ENCODE peak calls at places on chromosomes 7 and 10, in nine cellular contexts. Q is IMR-90, K is pancreas, F is mammary epithelial cell, C is fibroblast of lung, W is choroid plexus epithelial cell, T is cardiac fibroblast, P is heart left ventricle, Y is adrenal gland. X is an unnamed sample.
A peak's percentile ranks its signal among the peaks of the same experiment; 100 is the strongest.

GRCh38 chr7:100827330-100828226 is at the start of gene EPHB4:
- DNase-seq in Q (peak; percentile 86), K (peak; percentile 88), F (peak; percentile 79), C (peak; percentile 88), W (peak; percentile 71), T (peak; percentile 85), P (peak; percentile 85), Y (peak; percentile 91), X (peak; percentile 56)

GRCh38 chr10:104089621-104090020 is 3.9 kb upstream of the COL17A1 start:
- DNase-seq in Q (no peak), K (no peak), F (peak; percentile 60), C (peak; percentile 13), W (no peak), T (peak; percentile 17), P (no peak), Y (no peak), X (no peak)

GRCh38 chr7:106982415-106982814 is 62.1 kb upstream of the PRKAR2B start:
- DNase-seq in Q (peak; percentile 7), K (no peak), F (no peak), C (peak; percentile 57), W (no peak), T (no peak), P (no peak), Y (no peak), X (no peak)

GRCh38 chr7:114141415-114141814 is 222.6 kb upstream of the PPP1R3A start:
- DNase-seq in Q (no peak), K (no peak), F (no peak), C (peak; percentile 2), W (no peak), T (no peak), P (no peak), Y (no peak), X (peak; percentile 1)

GRCh38 chr7:27048438-27048837 is 47.4 kb downstream of the HOXA1 start:
- DNase-seq in Q (no peak), K (no peak), F (no peak), C (no peak), W (no peak), T (no peak), P (no peak), Y (no peak), X (no peak)

GRCh38 chr7:100588438-100588837 is 2.3 kb downstream of the FBXO24 start:
- DNase-seq in Q (peak; percentile 20), K (no peak), F (no peak), C (no peak), W (no peak), T (peak; percentile 42), P (no peak), Y (no peak), X (no peak)

GRCh38 chr7:144738708-144739314 is 97.0 kb downstream of the TPK1 start:
- DNase-seq in Q (no peak), K (no peak), F (peak; percentile 9), C (peak; percentile 15), W (peak; percentile 65), T (peak; percentile 60), P (no peak), Y (no peak), X (no peak)

GRCh38 chr10:121418126-121418777 is 180.0 kb downstream of the FGFR2 start:
- DNase-seq in Q (no peak), K (no peak), F (peak; percentile 80), C (peak; percentile 48), W (peak; percentile 2), T (peak; percentile 3), P (no peak), Y (no peak), X (no peak)

GRCh38 chr10:63711866-63712716 is 190.9 kb downstream of the REEP3 start:
- DNase-seq in Q (peak; percentile 97), K (peak; percentile 98), F (peak; percentile 98), C (peak; percentile 96), W (peak; percentile 89), T (peak; percentile 98), P (peak; percentile 98), Y (peak; percentile 89), X (peak; percentile 96)

GRCh38 chr10:20004087-20004523 is 187.9 kb downstream of the PLXDC2 start:
- DNase-seq in Q (peak; percentile 45), K (peak; percentile 43), F (peak; percentile 43), C (peak; percentile 74), W (peak; percentile 81), T (peak; percentile 67), P (peak; percentile 67), Y (peak; percentile 57), X (no peak)

GRCh38 chr10:61763778-61764177 is 101.0 kb downstream of the CABCOCO1 start:
- DNase-seq in Q (no peak), K (no peak), F (no peak), C (no peak), W (no peak), T (no peak), P (no peak), Y (no peak), X (no peak)

GRCh38 chr7:44964384-44964830 is 14.4 kb downstream of the MYO1G start:
- DNase-seq in Q (peak; percentile 28), K (no peak), F (no peak), C (no peak), W (peak; percentile 40), T (peak; percentile 27), P (no peak), Y (no peak), X (no peak)
- TF ChIP-seq CTCF in Q (peak; percentile 34), K (no peak), F (peak; percentile 29), C (peak; percentile 24), W (peak; percentile 67), T (peak; percentile 46), P (no peak), Y (no peak), X (peak; percentile 58)

GRCh38 chr10:34540492-34540891 is 274.6 kb downstream of the PARD3 start:
- DNase-seq in Q (no peak), K (no peak), F (no peak), C (no peak), W (no peak), T (no peak), P (no peak), Y (no peak), X (no peak)

GRCh38 chr10:34535872-34536271 is 279.2 kb downstream of the PARD3 start:
- DNase-seq in Q (no peak), K (no peak), F (no peak), C (no peak), W (no peak), T (no peak), P (no peak), Y (no peak), X (no peak)

GRCh38 chr10:34538291-34538829 is 276.7 kb downstream of the PARD3 start:
- DNase-seq in Q (no peak), K (no peak), F (peak; percentile 12), C (peak; percentile 27), W (peak; percentile 44), T (peak; percentile 54), P (no peak), Y (no peak), X (no peak)

GRCh38 chr10:34539533-34540315 is 275.4 kb downstream of the PARD3 start:
- DNase-seq in Q (no peak), K (no peak), F (no peak), C (no peak), W (peak; percentile 77), T (peak; percentile 65), P (no peak), Y (peak; percentile 38), X (no peak)

GRCh38 chr10:34537629-34538231 is 277.4 kb downstream of the PARD3 start:
- DNase-seq in Q (no peak), K (no peak), F (no peak), C (no peak), W (no peak), T (no peak), P (no peak), Y (no peak), X (no peak)
- H3K4me3 ChIP-seq in Q (no peak overlapping the region), K (no peak overlapping the region), F (no peak overlapping the region), C (no peak overlapping the region), W (no peak overlapping the region), T (no peak overlapping the region), P (peak overlapping the region; percentile 51), Y (no peak overlapping the region), X (no peak overlapping the region)

DNA sequence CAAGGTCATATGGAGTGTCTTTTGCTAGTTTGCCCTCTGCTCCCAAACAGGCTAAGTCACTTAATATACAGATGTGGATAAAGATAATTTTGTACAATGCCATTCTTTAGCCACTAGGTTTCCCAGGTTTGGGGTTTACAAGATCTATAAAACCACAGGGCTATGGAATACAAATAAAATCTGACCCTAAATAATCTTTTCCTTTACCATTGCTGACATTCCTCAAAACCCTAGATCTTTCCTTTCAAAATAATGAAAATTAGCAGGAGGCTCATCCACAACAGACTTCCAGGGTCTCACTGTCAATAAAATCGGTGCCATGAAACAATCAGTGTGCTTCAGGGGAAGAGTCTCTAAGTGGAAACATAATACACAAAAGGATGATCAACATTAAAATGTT is 148.4 kb downstream of the CPEB3 start:
- DNase-seq in Q (no peak), K (no peak), F (no peak), C (no peak), W (no peak), T (no peak), P (no peak), Y (no peak), X (no peak)
- TF ChIP-seq CTCF in Q (no peak), K (no peak), F (peak; percentile 3), C (no peak), W (no peak), T (peak; percentile 6), P (no peak), Y (no peak), X (no peak)

GRCh38 chr7:128737441-128737840 is 1.7 kb upstream of the CALU start:
- DNase-seq in Q (no peak), K (no peak), F (no peak), C (no peak), W (no peak), T (no peak), P (no peak), Y (no peak), X (no peak)

GRCh38 chr7:128735433-128735832 is 3.7 kb upstream of the CALU start:
- DNase-seq in Q (no peak), K (no peak), F (no peak), C (no peak), W (no peak), T (no peak), P (no peak), Y (no peak), X (no peak)

GRCh38 chr7:128732521-128733277 is 6.5 kb upstream of the CALU start:
- DNase-seq in Q (no peak), K (no peak), F (no peak), C (no peak), W (no peak), T (no peak), P (no peak), Y (no peak), X (no peak)

GRCh38 chr7:128733278-128733645 is 5.9 kb upstream of the CALU start:
- DNase-seq in Q (no peak), K (no peak), F (no peak), C (no peak), W (no peak), T (no peak), P (no peak), Y (no peak), X (no peak)

DNA sequence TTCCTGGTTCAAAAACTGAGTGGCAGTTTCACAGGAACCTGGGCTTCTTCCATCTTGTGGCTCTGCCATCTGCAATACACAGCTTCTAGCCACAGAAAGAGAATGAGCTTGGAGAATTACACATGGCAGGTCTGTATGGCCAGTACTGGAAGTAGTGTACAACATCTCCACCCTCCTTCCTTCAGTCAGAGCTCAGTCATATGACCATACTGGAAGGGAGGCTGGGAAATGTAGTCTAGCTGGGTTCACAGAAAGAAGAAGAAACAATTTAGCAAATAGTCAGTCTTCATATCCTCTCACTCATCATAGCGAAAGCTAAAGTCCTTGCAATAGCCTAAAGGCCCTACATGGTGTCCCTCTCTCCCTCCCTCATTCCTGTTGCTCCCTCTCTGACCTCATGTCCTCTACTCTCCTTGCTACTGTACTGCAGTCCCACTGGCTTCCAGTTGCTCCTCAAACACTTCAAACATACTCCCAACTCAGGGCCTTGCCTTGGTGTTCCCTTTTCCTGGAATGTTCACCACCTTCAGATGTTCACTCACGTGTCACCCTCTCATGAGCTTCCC is 4.3 kb upstream of the CALU start:
- DNase-seq in Q (no peak), K (no peak), F (no peak), C (no peak), W (no peak), T (no peak), P (no peak), Y (no peak), X (no peak)
- H3K4me3 ChIP-seq in Q (no peak overlapping the region), K (no peak overlapping the region), F (no peak overlapping the region), C (no peak overlapping the region), W (no peak overlapping the region), T (no peak overlapping the region), P (no peak overlapping the region), Y (no peak overlapping the region), X (no peak overlapping the region)